ENCODE peak calls at places on chromosome 10, in five cellular contexts. F is Calu3; A is sigmoid colon; D is stimulated activated CD4-positive, alpha-beta T cell treated with anti-CD3 and anti-CD28 coated beads, Interleukin-4, amount 100 ng/mL, for 1 hour; Z is psoas muscle. O is an unnamed sample.

GRCh38 chr10:54469587-54470323 is 331.3 kb downstream of the PCDH15 start:
- DNase-seq in A (no peak), D (no peak), Z (no peak), F (no peak), O (no peak)

GRCh38 chr10:79444243-79445119 is 943 bp downstream of the ZCCHC24 start:
- DNase-seq in A (peak), F (peak), Z (peak), D (peak), O (peak)

GRCh38 chr10:71763352-71764127 is 9.8 kb downstream of the VSIR start:
- DNase-seq in Z (no peak), A (no peak), F (no peak), D (no peak), O (no peak)

GRCh38 chr10:86349474-86349873 is 17.1 kb downstream of the GRID1 start:
- DNase-seq in D (no peak), Z (peak), F (no peak), A (no peak), O (peak)

GRCh38 chr10:96919785-96920425 is 87.8 kb downstream of the LCOR start:
- DNase-seq in D (no peak), F (no peak), A (no peak), Z (no peak), O (no peak)

GRCh38 chr10:47458466-47459154 is 25.3 kb downstream of the ANXA8 start:
- DNase-seq in F (no peak), A (no peak), D (no peak), Z (no peak), O (no peak)

GRCh38 chr10:102120142-102120986 is at the start of gene LDB1:
- DNase-seq in Z (peak), F (peak), A (peak), D (peak), O (peak)

GRCh38 chr10:78706986-78707500 is 361.7 kb upstream of the ZMIZ1 start:
- DNase-seq in Z (no peak), A (no peak), F (no peak), D (no peak), O (no peak)